ENCODE peak calls at places on chromosomes 4 and X, in nine cellular contexts. J is CD8-positive, alpha-beta T cell; F is neural progenitor cell; R is fibroblast of the aortic adventitia; M is fibroblast of pulmonary artery; B is DND-41; X is sigmoid colon; C is heart left ventricle; N is HFF-Myc. A is an unnamed sample.

GRCh38 chr4:72864898-72865297 is 204.6 kb downstream of the COX18 start:
- DNase-seq in B (no peak), R (no peak), X (no peak), M (no peak), F (no peak), J (no peak), N (no peak), C (no peak), A (no peak)

GRCh38 chr4:150381671-150382427 is 200.1 kb upstream of the MAB21L2 start:
- DNase-seq in N (no peak), R (peak; percentile 31), F (no peak), C (no peak), X (no peak), B (no peak), M (peak; percentile 43), J (no peak), A (peak; percentile 35)

GRCh38 chrX:56232221-56233082 is at the start of gene KLF8:
- DNase-seq in N (no peak), M (no peak), J (no peak), C (peak; percentile 34), R (no peak), F (peak; percentile 77), X (peak; percentile 76), B (no peak), A (no peak)

GRCh38 chr4:91653067-91653466 is 650.7 kb upstream of the GRID2 start:
- DNase-seq in N (no peak), F (no peak), J (no peak), C (no peak), B (no peak), R (no peak), X (no peak), M (no peak), A (no peak)

GRCh38 chr4:82921795-82922194 is 21.3 kb downstream of the THAP9 start:
- DNase-seq in C (no peak), M (no peak), N (no peak), X (no peak), F (no peak), J (no peak), R (no peak), B (no peak), A (no peak)

GRCh38 chr4:168883513-168883912 is 126.5 kb downstream of the CBR4 start:
- DNase-seq in N (no peak), R (peak; percentile 55), X (no peak), F (no peak), M (no peak), J (no peak), B (no peak), C (no peak), A (peak; percentile 73)

GRCh38 chr4:19880205-19880604 is 371.5 kb upstream of the SLIT2 start:
- DNase-seq in R (peak; percentile 2), M (peak; percentile 22), X (no peak), J (no peak), B (peak; percentile 56), N (no peak), F (no peak), C (no peak), A (peak; percentile 17)

GRCh38 chrX:10077425-10078188 is 79.2 kb upstream of the CLCN4 start:
- DNase-seq in N (no peak), X (no peak), R (no peak), J (no peak), B (no peak), C (no peak), F (no peak), M (no peak), A (no peak)

GRCh38 chr4:3196670-3197359 is 52.1 kb upstream of the MSANTD1 start:
- DNase-seq in N (no peak), X (no peak), M (no peak), R (no peak), F (no peak), J (no peak), B (no peak), C (no peak), A (no peak)

GRCh38 chr4:24471623-24472510 is 112.5 kb downstream of the DHX15 start:
- DNase-seq in R (no peak), B (no peak), M (no peak), X (peak; percentile 71), C (no peak), F (peak; percentile 61), J (no peak), N (no peak), A (peak; percentile 13)

GRCh38 chr4:127055349-127055748 is 577.4 kb upstream of the INTU start:
- DNase-seq in F (no peak), B (no peak), N (peak; percentile 10), M (peak; percentile 35), R (peak; percentile 84), J (no peak), C (no peak), X (no peak), A (peak; percentile 56)

GRCh38 chr4:153466637-153467153 is 535 bp downstream of the TMEM131L start:
- DNase-seq in J (no peak), B (no peak), F (peak; percentile 20), R (no peak), C (no peak), M (no peak), X (no peak), N (no peak), A (no peak)

GRCh38 chr4:24475756-24476155 is 108.6 kb downstream of the DHX15 start:
- DNase-seq in C (no peak), B (no peak), X (no peak), F (no peak), J (no peak), N (no peak), M (no peak), R (no peak), A (no peak)

GRCh38 chr4:158728256-158728655 is 5.1 kb upstream of the PPID start:
- DNase-seq in N (no peak), R (no peak), M (no peak), X (no peak), B (no peak), J (no peak), C (no peak), F (no peak), A (no peak)

GRCh38 chr4:158724647-158725046 is 1.5 kb upstream of the PPID start:
- DNase-seq in N (no peak), C (no peak), B (no peak), J (no peak), X (no peak), R (no peak), F (no peak), M (no peak), A (no peak)

GRCh38 chr4:158729716-158730559 is 6.7 kb upstream of the PPID start:
- DNase-seq in R (peak; percentile 80), M (peak; percentile 80), F (peak; percentile 69), N (no peak), X (peak; percentile 77), C (peak; percentile 67), B (no peak), J (peak; percentile 58), A (peak; percentile 79)
- TF ChIP-seq CTCF in R (peak; percentile 94), M (peak; percentile 91), F (peak; percentile 73), N (peak; percentile 75), X (peak; percentile 95), C (peak; percentile 80), B (peak; percentile 46), J (peak; percentile 72), A (peak; percentile 90)

GRCh38 chr4:124939908-124940307 is 227.4 kb upstream of the ANKRD50 start:
- DNase-seq in R (no peak), C (no peak), B (no peak), M (no peak), J (no peak), X (no peak), N (no peak), F (no peak), A (no peak)
- H3K4me3 ChIP-seq in R (no peak overlapping the region), C (no peak overlapping the region), B (no peak overlapping the region), M (no peak overlapping the region), J (no peak overlapping the region), X (no peak overlapping the region), N (no peak overlapping the region), F (no peak overlapping the region), A (no peak overlapping the region)

GRCh38 chrX:51496501-51497291 is at the start of gene NUDT11:
- DNase-seq in B (no peak), J (peak; percentile 51), M (peak; percentile 69), F (peak; percentile 89), N (no peak), R (peak; percentile 48), X (peak; percentile 78), C (peak; percentile 49), A (peak; percentile 77)

DNA sequence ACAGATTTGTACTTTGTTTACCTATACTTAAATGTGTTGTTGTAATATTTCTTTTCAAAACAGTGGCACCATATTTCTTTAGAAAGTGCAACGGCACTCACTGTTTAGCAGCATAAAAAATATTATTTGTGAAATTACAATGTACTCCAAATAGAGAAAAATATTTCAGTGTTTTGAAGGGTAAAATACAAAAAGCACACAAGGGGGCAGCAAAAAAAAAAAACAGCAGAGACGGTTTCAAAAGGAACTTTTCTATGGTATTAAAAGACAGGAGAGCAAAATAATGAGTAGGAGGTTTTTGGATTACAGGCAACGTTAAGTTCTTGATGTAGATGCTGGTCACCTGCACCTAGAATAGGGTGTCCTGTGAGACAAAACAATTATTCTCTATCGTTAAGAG is 2.0 kb downstream of the NUDT11 start:
- DNase-seq in M (no peak), B (no peak), J (no peak), F (no peak), R (peak; percentile 27), N (no peak), X (no peak), C (no peak), A (peak; percentile 29)
- TF ChIP-seq CTCF in M (peak; percentile 33), B (no peak), J (no peak), F (peak; percentile 37), R (peak; percentile 33), N (no peak), X (no peak), C (no peak), A (no peak)

GRCh38 chr4:61200991-61201526 is 933 bp downstream of the ADGRL3 start:
- DNase-seq in B (no peak), J (no peak), F (peak; percentile 63), M (peak; percentile 42), C (no peak), X (no peak), N (no peak), R (peak; percentile 4), A (peak; percentile 59)

GRCh38 chr4:61200195-61200990 is at the start of gene ADGRL3:
- DNase-seq in J (no peak), M (peak; percentile 42), F (peak; percentile 95), N (no peak), X (peak; percentile 52), R (peak; percentile 1), C (peak; percentile 45), B (no peak), A (peak; percentile 56)

GRCh38 chr4:61201562-61202099 is 1.5 kb downstream of the ADGRL3 start:
- DNase-seq in B (no peak), C (no peak), M (peak; percentile 2), F (peak; percentile 53), R (no peak), N (no peak), J (no peak), X (peak; percentile 59), A (peak; percentile 4)

GRCh38 chr4:61202100-61202637 is 2.0 kb downstream of the ADGRL3 start:
- DNase-seq in N (no peak), J (no peak), R (no peak), B (no peak), X (peak; percentile 57), M (peak; percentile 12), C (no peak), F (peak; percentile 62), A (peak; percentile 9)

DNA sequence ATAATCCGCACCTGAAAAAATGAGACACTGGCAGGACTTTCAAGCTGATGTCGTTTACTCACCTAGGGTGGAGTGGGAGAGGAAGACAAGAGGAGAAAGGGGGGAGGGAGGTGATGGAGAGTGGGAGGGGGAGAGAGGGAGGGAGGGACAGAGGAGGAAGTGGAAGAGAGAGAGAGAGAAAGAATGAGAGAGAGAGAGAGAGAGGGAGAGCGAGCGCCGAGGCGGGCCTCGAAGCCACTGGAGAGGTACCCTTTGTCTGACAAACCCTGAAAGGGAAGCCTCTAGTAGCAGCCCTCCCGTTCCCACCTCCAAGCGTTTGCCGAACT is 294 bp upstream of the ADGRL3 start:
- DNase-seq in M (no peak), R (no peak), N (no peak), C (no peak), F (no peak), B (no peak), J (no peak), X (no peak), A (no peak)
- H3K4me3 ChIP-seq in M (peak overlapping the region; percentile 62), R (peak overlapping the region; percentile 13), N (no peak overlapping the region), C (peak overlapping the region; percentile 57), F (peak overlapping the region; percentile 86), B (no peak overlapping the region), J (no peak overlapping the region), X (peak overlapping the region; percentile 37), A (peak overlapping the region; percentile 50)